ENCODE peak calls at places on chromosome 6, in six cellular contexts. One of them, this sample, is unnamed.

GRCh38 chr6:34226731-34227586 is 9.7 kb upstream of the HMGA1 start:
- DNase-seq in thoracic aorta: no peak
- DNase-seq in body of pancreas: no peak
- DNase-seq in lung: no peak
- DNase-seq in spleen: peak
- DNase-seq in GM12865: no peak
- DNase-seq in this sample: no peak

GRCh38 chr6:113857565-113858066 is 471 bp downstream of the MARCKS start:
- DNase-seq in thoracic aorta: no peak
- DNase-seq in body of pancreas: peak
- DNase-seq in lung: no peak
- DNase-seq in spleen: peak
- DNase-seq in GM12865: peak
- DNase-seq in this sample: peak

GRCh38 chr6:38185752-38186151 is 366.2 kb downstream of the ZFAND3 start:
- DNase-seq in thoracic aorta: no peak
- DNase-seq in body of pancreas: no peak
- DNase-seq in lung: no peak
- DNase-seq in spleen: peak
- DNase-seq in GM12865: no peak
- DNase-seq in this sample: no peak

GRCh38 chr6:285030-285771 is 7.1 kb upstream of the DUSP22 start:
- DNase-seq in thoracic aorta: no peak
- DNase-seq in body of pancreas: no peak
- DNase-seq in lung: no peak
- DNase-seq in spleen: no peak
- DNase-seq in GM12865: no peak
- DNase-seq in this sample: no peak

GRCh38 chr6:32177182-32177787 is 920 bp upstream of the RNF5 start:
- DNase-seq in thoracic aorta: no peak
- DNase-seq in body of pancreas: no peak
- DNase-seq in lung: no peak
- DNase-seq in spleen: no peak
- DNase-seq in GM12865: peak
- DNase-seq in this sample: no peak

GRCh38 chr6:5095236-5095635 is 10.1 kb downstream of the PPP1R3G start:
- DNase-seq in thoracic aorta: no peak
- DNase-seq in body of pancreas: no peak
- DNase-seq in lung: no peak
- DNase-seq in spleen: no peak
- DNase-seq in GM12865: peak
- DNase-seq in this sample: peak

GRCh38 chr6:111338843-111339242 is 144.2 kb downstream of the REV3L start:
- DNase-seq in thoracic aorta: no peak
- DNase-seq in body of pancreas: no peak
- DNase-seq in lung: no peak
- DNase-seq in spleen: no peak
- DNase-seq in GM12865: peak
- DNase-seq in this sample: no peak

GRCh38 chr6:46501136-46502089 is 10.2 kb upstream of the RCAN2 start:
- DNase-seq in thoracic aorta: no peak
- DNase-seq in body of pancreas: no peak
- DNase-seq in lung: no peak
- DNase-seq in spleen: no peak
- DNase-seq in GM12865: no peak
- DNase-seq in this sample: peak

GRCh38 chr6:137869781-137870180 is 2.7 kb downstream of the TNFAIP3 start:
- DNase-seq in thoracic aorta: no peak
- DNase-seq in body of pancreas: no peak
- DNase-seq in lung: no peak
- DNase-seq in spleen: no peak
- DNase-seq in GM12865: no peak
- DNase-seq in this sample: no peak

GRCh38 chr6:137870286-137870685 is 3.2 kb downstream of the TNFAIP3 start:
- DNase-seq in thoracic aorta: no peak
- DNase-seq in body of pancreas: no peak
- DNase-seq in lung: no peak
- DNase-seq in spleen: no peak
- DNase-seq in GM12865: no peak
- DNase-seq in this sample: no peak

GRCh38 chr6:137872071-137872470 is 5.0 kb downstream of the TNFAIP3 start:
- DNase-seq in thoracic aorta: no peak
- DNase-seq in body of pancreas: no peak
- DNase-seq in lung: no peak
- DNase-seq in spleen: no peak
- DNase-seq in GM12865: no peak
- DNase-seq in this sample: no peak

GRCh38 chr6:137871299-137871698 is 4.2 kb downstream of the TNFAIP3 start:
- DNase-seq in thoracic aorta: no peak
- DNase-seq in body of pancreas: no peak
- DNase-seq in lung: no peak
- DNase-seq in spleen: peak
- DNase-seq in GM12865: peak
- DNase-seq in this sample: no peak

GRCh38 chr6:137870744-137871247 is 3.7 kb downstream of the TNFAIP3 start:
- DNase-seq in thoracic aorta: no peak
- DNase-seq in body of pancreas: no peak
- DNase-seq in lung: no peak
- DNase-seq in spleen: no peak
- DNase-seq in GM12865: peak
- DNase-seq in this sample: no peak
- TF ChIP-seq CTCF in thoracic aorta: no peak
- TF ChIP-seq CTCF in body of pancreas: no peak
- TF ChIP-seq CTCF in lung: no peak
- TF ChIP-seq CTCF in spleen: peak
- TF ChIP-seq CTCF in GM12865: peak
- TF ChIP-seq CTCF in this sample: peak

GRCh38 chr6:26502169-26502568 is 2.1 kb downstream of the BTN1A1 start:
- DNase-seq in thoracic aorta: no peak
- DNase-seq in body of pancreas: no peak
- DNase-seq in lung: no peak
- DNase-seq in spleen: no peak
- DNase-seq in GM12865: peak
- DNase-seq in this sample: no peak
- H3K4me3 ChIP-seq in thoracic aorta: peak
- H3K4me3 ChIP-seq in body of pancreas: no peak
- H3K4me3 ChIP-seq in lung: no peak
- H3K4me3 ChIP-seq in spleen: peak
- H3K4me3 ChIP-seq in GM12865: peak
- H3K4me3 ChIP-seq in this sample: no peak

GRCh38 chr6:138287144-138287955 is 69.1 kb upstream of the PBOV1 start:
- DNase-seq in thoracic aorta: no peak
- DNase-seq in body of pancreas: peak
- DNase-seq in lung: peak
- DNase-seq in spleen: peak
- DNase-seq in GM12865: peak
- DNase-seq in this sample: peak
- TF ChIP-seq CTCF in thoracic aorta: peak
- TF ChIP-seq CTCF in body of pancreas: peak
- TF ChIP-seq CTCF in lung: peak
- TF ChIP-seq CTCF in spleen: no peak
- TF ChIP-seq CTCF in GM12865: peak
- TF ChIP-seq CTCF in this sample: peak

GRCh38 chr6:29827579-29828470 is at the start of gene HLA-G:
- DNase-seq in thoracic aorta: no peak
- DNase-seq in body of pancreas: peak
- DNase-seq in lung: no peak
- DNase-seq in spleen: no peak
- DNase-seq in GM12865: no peak
- DNase-seq in this sample: no peak
- H3K4me3 ChIP-seq in thoracic aorta: peak
- H3K4me3 ChIP-seq in body of pancreas: no peak
- H3K4me3 ChIP-seq in lung: peak
- H3K4me3 ChIP-seq in spleen: peak
- H3K4me3 ChIP-seq in GM12865: peak
- H3K4me3 ChIP-seq in this sample: no peak

GRCh38 chr6:44073612-44074382 is 53.5 kb downstream of the MRPL14 start:
- DNase-seq in thoracic aorta: no peak
- DNase-seq in body of pancreas: no peak
- DNase-seq in lung: no peak
- DNase-seq in spleen: no peak
- DNase-seq in GM12865: peak
- DNase-seq in this sample: no peak
- TF ChIP-seq CTCF in thoracic aorta: no peak
- TF ChIP-seq CTCF in body of pancreas: no peak
- TF ChIP-seq CTCF in lung: no peak
- TF ChIP-seq CTCF in spleen: no peak
- TF ChIP-seq CTCF in GM12865: peak
- TF ChIP-seq CTCF in this sample: peak